ENCODE peak calls at places on chromosomes 12 and 14, in ten cellular contexts. V is ACHN; D is PC-3; O is effector memory CD8-positive, alpha-beta T cell; H is HT1080; M is mesenchymal stem cell; F is activated T-helper 1 cell treated with Interleukin-2 at 50 U/mL for 16 hours; G is GM13977; Z is thoracic aorta; B is CD8-positive, alpha-beta T cell. N is an unnamed sample.

GRCh38 chr14:30179381-30180130 is 251.9 kb upstream of the PRKD1 start:
- DNase-seq in M (no peak), O (no peak), B (no peak), D (no peak), G (no peak), Z (no peak), H (no peak), V (no peak), F (no peak), N (no peak)

GRCh38 chr14:104136472-104137296 is 1.7 kb upstream of the KIF26A start:
- DNase-seq in F (no peak), M (no peak), G (no peak), B (no peak), O (no peak), D (no peak), Z (no peak), V (no peak), H (no peak), N (no peak)

GRCh38 chr12:24742378-24742777 is 206.5 kb downstream of the BCAT1 start:
- DNase-seq in D (no peak), V (no peak), F (no peak), B (no peak), O (no peak), H (no peak), M (no peak), Z (no peak), G (peak), N (no peak)

GRCh38 chr12:41794341-41794740 is 350.3 kb downstream of the GXYLT1 start:
- DNase-seq in B (no peak), V (no peak), O (no peak), M (no peak), Z (no peak), H (no peak), F (no peak), G (no peak), D (no peak), N (no peak)

GRCh38 chr12:116882742-116883141 is 1.5 kb upstream of the HRK start:
- DNase-seq in O (no peak), B (no peak), D (peak), V (peak), G (peak), F (no peak), H (no peak), M (no peak), Z (no peak), N (no peak)

GRCh38 chr12:132400011-132400641 is 70.7 kb upstream of the GALNT9 start:
- DNase-seq in H (no peak), Z (no peak), D (no peak), O (no peak), B (no peak), M (no peak), G (no peak), V (no peak), F (no peak), N (no peak)

GRCh38 chr12:44389038-44389437 is 487.1 kb downstream of the NELL2 start:
- DNase-seq in F (no peak), M (no peak), G (no peak), Z (no peak), H (no peak), O (no peak), D (no peak), B (no peak), V (no peak), N (no peak)

GRCh38 chr14:57526942-57527341 is 33.3 kb upstream of the CCDC198 start:
- DNase-seq in F (no peak), G (no peak), D (no peak), H (no peak), O (no peak), V (no peak), B (no peak), Z (no peak), M (no peak), N (no peak)

GRCh38 chr12:78933014-78933413 is 68.4 kb downstream of the SYT1 start:
- DNase-seq in F (no peak), M (no peak), Z (no peak), H (no peak), B (no peak), G (no peak), V (no peak), O (no peak), D (no peak), N (no peak)